ENCODE peak calls at places on chromosomes 5 and 9, in seven cellular contexts. One of them, this sample, is unnamed.

GRCh38 chr5:61649231-61649630 is 317.2 kb downstream of the ZSWIM6 start:
- DNase-seq in stromal cell of bone marrow: no peak
- DNase-seq in NCI-H2081: no peak
- DNase-seq in heart right ventricle: no peak
- DNase-seq in Kasumi-1: no peak
- DNase-seq in left ventricle myocardium superior: no peak
- DNase-seq in substantia nigra: no peak
- DNase-seq in this sample: no peak

GRCh38 chr9:98176391-98177259 is 15.8 kb downstream of the CORO2A start:
- DNase-seq in stromal cell of bone marrow: no peak
- DNase-seq in NCI-H2081: no peak
- DNase-seq in heart right ventricle: no peak
- DNase-seq in Kasumi-1: no peak
- DNase-seq in left ventricle myocardium superior: no peak
- DNase-seq in substantia nigra: no peak
- DNase-seq in this sample: no peak

GRCh38 chr5:111043712-111044506 is 27.6 kb upstream of the TSLP start:
- DNase-seq in stromal cell of bone marrow: no peak
- DNase-seq in NCI-H2081: no peak
- DNase-seq in heart right ventricle: no peak
- DNase-seq in Kasumi-1: no peak
- DNase-seq in left ventricle myocardium superior: no peak
- DNase-seq in substantia nigra: no peak
- DNase-seq in this sample: no peak

GRCh38 chr5:171483453-171484177 is 64.2 kb downstream of the FGF18 start:
- DNase-seq in stromal cell of bone marrow: peak; percentile 76
- DNase-seq in NCI-H2081: no peak
- DNase-seq in heart right ventricle: peak; percentile 84
- DNase-seq in Kasumi-1: no peak
- DNase-seq in left ventricle myocardium superior: peak; percentile 90
- DNase-seq in substantia nigra: no peak
- DNase-seq in this sample: no peak

GRCh38 chr5:149464796-149465489 is 85.9 kb upstream of the IL17B start:
- DNase-seq in stromal cell of bone marrow: peak; percentile 75
- DNase-seq in NCI-H2081: no peak
- DNase-seq in heart right ventricle: peak; percentile 52
- DNase-seq in Kasumi-1: peak; percentile 40
- DNase-seq in left ventricle myocardium superior: peak; percentile 61
- DNase-seq in substantia nigra: no peak
- DNase-seq in this sample: no peak

GRCh38 chr9:117189121-117189520 is 225.7 kb downstream of the ASTN2 start:
- DNase-seq in stromal cell of bone marrow: no peak
- DNase-seq in NCI-H2081: no peak
- DNase-seq in heart right ventricle: no peak
- DNase-seq in Kasumi-1: no peak
- DNase-seq in left ventricle myocardium superior: no peak
- DNase-seq in substantia nigra: no peak
- DNase-seq in this sample: no peak

GRCh38 chr5:42531611-42532010 is 108.4 kb downstream of the GHR start:
- DNase-seq in stromal cell of bone marrow: peak; percentile 77
- DNase-seq in NCI-H2081: no peak
- DNase-seq in heart right ventricle: no peak
- DNase-seq in Kasumi-1: no peak
- DNase-seq in left ventricle myocardium superior: no peak
- DNase-seq in substantia nigra: no peak
- DNase-seq in this sample: no peak

GRCh38 chr9:104374711-104375110 is 129.4 kb upstream of the OR13F1 start:
- DNase-seq in stromal cell of bone marrow: no peak
- DNase-seq in NCI-H2081: no peak
- DNase-seq in heart right ventricle: peak; percentile 30
- DNase-seq in Kasumi-1: no peak
- DNase-seq in left ventricle myocardium superior: peak; percentile 46
- DNase-seq in substantia nigra: no peak
- DNase-seq in this sample: no peak

GRCh38 chr5:7597058-7597457 is 201.1 kb downstream of the ADCY2 start:
- DNase-seq in stromal cell of bone marrow: no peak
- DNase-seq in NCI-H2081: no peak
- DNase-seq in heart right ventricle: no peak
- DNase-seq in Kasumi-1: no peak
- DNase-seq in left ventricle myocardium superior: no peak
- DNase-seq in substantia nigra: no peak
- DNase-seq in this sample: no peak

GRCh38 chr9:113705306-113705937 is 170.7 kb upstream of the ZNF618 start:
- DNase-seq in stromal cell of bone marrow: no peak
- DNase-seq in NCI-H2081: no peak
- DNase-seq in heart right ventricle: no peak
- DNase-seq in Kasumi-1: no peak
- DNase-seq in left ventricle myocardium superior: no peak
- DNase-seq in substantia nigra: no peak
- DNase-seq in this sample: no peak

GRCh38 chr5:40406426-40407211 is 273.1 kb upstream of the PTGER4 start:
- DNase-seq in stromal cell of bone marrow: no peak
- DNase-seq in NCI-H2081: no peak
- DNase-seq in heart right ventricle: peak; percentile 6
- DNase-seq in Kasumi-1: peak; percentile 78
- DNase-seq in left ventricle myocardium superior: no peak
- DNase-seq in substantia nigra: no peak
- DNase-seq in this sample: no peak

GRCh38 chr5:132293066-132293991 is 865 bp upstream of the SLC22A4 start:
- DNase-seq in stromal cell of bone marrow: peak; percentile 64
- DNase-seq in NCI-H2081: peak; percentile 92
- DNase-seq in heart right ventricle: peak; percentile 93
- DNase-seq in Kasumi-1: peak; percentile 92
- DNase-seq in left ventricle myocardium superior: peak; percentile 92
- DNase-seq in substantia nigra: peak; percentile 50
- DNase-seq in this sample: peak; percentile 41